ENCODE peak calls at places on chromosomes 12 and 14, in four cellular contexts. One of them, this sample, is unnamed.

GRCh38 chr14:54600685-54601084 is 33.8 kb downstream of the SAMD4A start:
- DNase-seq in AG10803: peak; percentile 80
- DNase-seq in A549: no peak
- DNase-seq in sigmoid colon: no peak
- DNase-seq in this sample: peak; percentile 84

GRCh38 chr14:72745991-72746980 is 147.6 kb downstream of the DPF3 start:
- DNase-seq in AG10803: peak; percentile 89
- DNase-seq in A549: no peak
- DNase-seq in sigmoid colon: no peak
- DNase-seq in this sample: peak; percentile 94

GRCh38 chr14:99568567-99569560 is 35.1 kb downstream of the CCDC85C start:
- DNase-seq in AG10803: peak; percentile 54
- DNase-seq in A549: no peak
- DNase-seq in sigmoid colon: peak; percentile 84
- DNase-seq in this sample: peak; percentile 43

GRCh38 chr12:109605599-109606228 is 32.1 kb downstream of the MVK start:
- DNase-seq in AG10803: no peak
- DNase-seq in A549: no peak
- DNase-seq in sigmoid colon: no peak
- DNase-seq in this sample: no peak

GRCh38 chr12:96434107-96434506 is 33.9 kb upstream of the CDK17 start:
- DNase-seq in AG10803: peak; percentile 93
- DNase-seq in A549: no peak
- DNase-seq in sigmoid colon: no peak
- DNase-seq in this sample: peak; percentile 76

GRCh38 chr12:27332407-27333310 is at the start of gene BMAL2:
- DNase-seq in AG10803: peak; percentile 26
- DNase-seq in A549: peak; percentile 64
- DNase-seq in sigmoid colon: no peak
- DNase-seq in this sample: peak; percentile 32

GRCh38 chr12:103839103-103839502 is 1.9 kb downstream of the NT5DC3 start:
- DNase-seq in AG10803: no peak
- DNase-seq in A549: no peak
- DNase-seq in sigmoid colon: no peak
- DNase-seq in this sample: peak; percentile 29

GRCh38 chr12:19138551-19139344 is 9.2 kb downstream of the PLEKHA5 start:
- DNase-seq in AG10803: no peak
- DNase-seq in A549: no peak
- DNase-seq in sigmoid colon: no peak
- DNase-seq in this sample: no peak

GRCh38 chr12:110224379-110225304 is 56.4 kb upstream of the ATP2A2 start:
- DNase-seq in AG10803: peak; percentile 91
- DNase-seq in A549: peak; percentile 71
- DNase-seq in sigmoid colon: peak; percentile 77
- DNase-seq in this sample: peak; percentile 94

GRCh38 chr12:95998611-95999300 is 2.6 kb upstream of the HAL start:
- DNase-seq in AG10803: peak; percentile 49
- DNase-seq in A549: peak; percentile 50
- DNase-seq in sigmoid colon: no peak
- DNase-seq in this sample: peak; percentile 69

GRCh38 chr12:122159879-122160278 is 14.1 kb downstream of the IL31 start:
- DNase-seq in AG10803: no peak
- DNase-seq in A549: no peak
- DNase-seq in sigmoid colon: no peak
- DNase-seq in this sample: no peak

GRCh38 chr12:107775093-107775721 is 703 bp downstream of the ASCL4 start:
- DNase-seq in AG10803: no peak
- DNase-seq in A549: no peak
- DNase-seq in sigmoid colon: no peak
- DNase-seq in this sample: no peak

GRCh38 chr12:39062266-39062996 is 157.0 kb upstream of the CPNE8 start:
- DNase-seq in AG10803: no peak
- DNase-seq in A549: no peak
- DNase-seq in sigmoid colon: no peak
- DNase-seq in this sample: no peak

GRCh38 chr14:65349100-65349499 is 63.4 kb upstream of the FUT8 start:
- DNase-seq in AG10803: no peak
- DNase-seq in A549: no peak
- DNase-seq in sigmoid colon: no peak
- DNase-seq in this sample: no peak

GRCh38 chr14:75578786-75579781 is 664 bp downstream of the FLVCR2 start:
- DNase-seq in AG10803: peak; percentile 24
- DNase-seq in A549: peak; percentile 35
- DNase-seq in sigmoid colon: peak; percentile 68
- DNase-seq in this sample: no peak

GRCh38 chr14:99282261-99283050 is 10.5 kb upstream of the BCL11B start:
- DNase-seq in AG10803: no peak
- DNase-seq in A549: no peak
- DNase-seq in sigmoid colon: no peak
- DNase-seq in this sample: no peak

GRCh38 chr12:122081108-122081696 is 2.6 kb downstream of the MLXIP start:
- DNase-seq in AG10803: peak; percentile 61
- DNase-seq in A549: no peak
- DNase-seq in sigmoid colon: no peak
- DNase-seq in this sample: peak; percentile 88

DNA sequence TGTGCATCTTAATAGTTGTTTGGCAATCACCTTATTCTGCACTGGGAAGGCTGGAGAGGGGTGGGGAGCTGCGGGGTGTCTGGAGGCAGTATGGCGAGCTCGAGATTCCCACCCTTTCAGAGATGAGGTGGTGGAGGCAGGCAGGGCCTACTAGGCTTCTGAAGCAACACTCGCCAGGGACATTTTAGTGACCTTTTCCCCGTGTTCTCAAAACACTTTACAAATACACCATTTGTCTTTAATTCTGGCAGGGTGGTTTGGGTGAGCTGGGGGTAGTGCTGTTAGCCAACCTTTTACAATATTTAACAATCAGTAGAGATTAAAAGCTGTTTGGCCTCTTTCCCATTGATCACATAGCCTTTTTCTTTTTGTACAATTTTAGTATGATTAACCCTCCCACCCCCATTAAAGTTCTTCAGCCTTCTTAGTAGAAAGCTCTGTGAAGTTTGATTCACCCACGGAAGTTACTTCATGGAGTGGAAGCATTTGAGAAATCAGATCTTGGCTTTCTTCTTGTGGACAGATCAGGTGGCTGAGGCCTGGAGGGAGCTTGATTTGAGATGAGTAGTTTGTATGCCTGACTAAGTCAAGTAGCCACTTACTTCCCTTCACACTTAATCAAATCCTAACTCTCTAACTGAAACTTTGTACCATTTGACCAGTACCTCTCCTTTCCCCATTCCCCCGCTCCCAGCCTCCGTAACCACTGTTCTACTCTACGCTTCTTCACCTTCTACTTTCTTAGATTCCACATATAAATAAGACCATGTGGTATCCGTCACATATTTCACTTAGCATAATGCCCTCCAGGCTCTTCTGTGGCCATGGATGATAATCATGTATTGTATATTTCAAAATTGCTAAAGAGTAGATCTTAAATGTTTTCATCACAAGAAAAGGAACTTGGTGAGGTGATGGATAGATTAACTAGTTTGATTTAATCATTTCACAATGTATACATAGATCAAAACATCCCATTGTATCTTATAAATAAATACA is 41.0 kb downstream of the TRAF3 start:
- DNase-seq in AG10803: peak; percentile 25
- DNase-seq in A549: no peak
- DNase-seq in sigmoid colon: no peak
- DNase-seq in this sample: peak; percentile 55
- H3K4me3 ChIP-seq in AG10803: no peak overlapping the region
- H3K4me3 ChIP-seq in A549: no peak overlapping the region
- H3K4me3 ChIP-seq in sigmoid colon: no peak overlapping the region
- H3K4me3 ChIP-seq in this sample: no peak overlapping the region

DNA sequence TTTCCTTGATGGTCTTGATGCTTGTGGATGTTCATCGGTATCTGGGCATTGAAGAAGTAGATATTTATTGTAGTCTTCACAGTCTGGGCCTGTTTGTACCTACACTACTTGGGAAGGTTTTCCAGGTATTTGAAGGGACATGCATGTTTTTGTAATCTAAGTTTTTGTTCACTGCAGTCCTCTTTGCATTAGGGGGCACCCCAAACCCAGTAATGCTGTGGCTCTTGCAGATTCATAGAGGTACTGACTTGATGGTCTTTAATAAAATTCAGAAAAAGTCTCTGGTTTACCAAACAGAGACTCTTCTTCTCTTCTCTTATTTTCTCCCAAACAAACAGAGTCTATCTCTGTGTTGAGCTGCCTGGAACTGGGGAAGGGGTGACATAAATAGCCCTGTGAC is 150.9 kb upstream of the SLC16A7 start:
- DNase-seq in AG10803: peak; percentile 25
- DNase-seq in A549: no peak
- DNase-seq in sigmoid colon: no peak
- DNase-seq in this sample: peak; percentile 58
- TF ChIP-seq CTCF in AG10803: peak; percentile 41
- TF ChIP-seq CTCF in A549: no peak
- TF ChIP-seq CTCF in sigmoid colon: no peak
- TF ChIP-seq CTCF in this sample: peak; percentile 52

GRCh38 chr12:66590276-66590675 is 88.6 kb downstream of the GRIP1 start:
- DNase-seq in AG10803: no peak
- DNase-seq in A549: no peak
- DNase-seq in sigmoid colon: no peak
- DNase-seq in this sample: no peak

GRCh38 chr12:66584673-66585072 is 94.2 kb downstream of the GRIP1 start:
- DNase-seq in AG10803: no peak
- DNase-seq in A549: no peak
- DNase-seq in sigmoid colon: no peak
- DNase-seq in this sample: no peak

GRCh38 chr12:66587912-66588311 is 91.0 kb downstream of the GRIP1 start:
- DNase-seq in AG10803: no peak
- DNase-seq in A549: no peak
- DNase-seq in sigmoid colon: no peak
- DNase-seq in this sample: no peak

GRCh38 chr12:66594688-66595087 is 84.2 kb downstream of the GRIP1 start:
- DNase-seq in AG10803: peak; percentile 8
- DNase-seq in A549: no peak
- DNase-seq in sigmoid colon: no peak
- DNase-seq in this sample: no peak

DNA sequence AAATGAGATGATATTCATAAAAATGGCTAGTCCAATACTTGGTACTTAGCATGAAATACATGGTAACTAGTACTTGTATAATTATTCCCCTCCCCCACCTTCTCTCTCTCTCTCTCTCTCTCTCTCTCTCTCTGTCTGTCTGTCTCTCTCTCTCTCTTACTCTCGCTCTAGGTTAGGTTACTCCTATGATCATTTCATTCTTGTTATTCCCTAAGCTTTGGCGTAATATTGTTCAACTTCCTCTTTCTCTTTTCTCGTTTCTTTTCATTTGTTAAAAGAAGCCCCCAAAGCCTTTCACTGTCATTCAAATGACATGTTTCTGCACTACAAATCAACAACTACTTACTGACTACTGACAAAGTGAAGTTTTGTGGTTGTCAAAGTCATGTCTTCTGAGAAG is 89.8 kb downstream of the GRIP1 start:
- DNase-seq in AG10803: no peak
- DNase-seq in A549: no peak
- DNase-seq in sigmoid colon: no peak
- DNase-seq in this sample: no peak
- H3K4me3 ChIP-seq in AG10803: no peak overlapping the region
- H3K4me3 ChIP-seq in A549: no peak overlapping the region
- H3K4me3 ChIP-seq in sigmoid colon: no peak overlapping the region
- H3K4me3 ChIP-seq in this sample: no peak overlapping the region

GRCh38 chr14:85536835-85537195 is 6.9 kb downstream of the FLRT2 start:
- DNase-seq in AG10803: peak; percentile 43
- DNase-seq in A549: no peak
- DNase-seq in sigmoid colon: no peak
- DNase-seq in this sample: peak; percentile 73

GRCh38 chr14:85535316-85535715 is 5.4 kb downstream of the FLRT2 start:
- DNase-seq in AG10803: no peak
- DNase-seq in A549: no peak
- DNase-seq in sigmoid colon: no peak
- DNase-seq in this sample: no peak

GRCh38 chr14:85537526-85537925 is 7.6 kb downstream of the FLRT2 start:
- DNase-seq in AG10803: no peak
- DNase-seq in A549: no peak
- DNase-seq in sigmoid colon: no peak
- DNase-seq in this sample: no peak

GRCh38 chr14:85534914-85535313 is 5.0 kb downstream of the FLRT2 start:
- DNase-seq in AG10803: no peak
- DNase-seq in A549: no peak
- DNase-seq in sigmoid colon: no peak
- DNase-seq in this sample: no peak

DNA sequence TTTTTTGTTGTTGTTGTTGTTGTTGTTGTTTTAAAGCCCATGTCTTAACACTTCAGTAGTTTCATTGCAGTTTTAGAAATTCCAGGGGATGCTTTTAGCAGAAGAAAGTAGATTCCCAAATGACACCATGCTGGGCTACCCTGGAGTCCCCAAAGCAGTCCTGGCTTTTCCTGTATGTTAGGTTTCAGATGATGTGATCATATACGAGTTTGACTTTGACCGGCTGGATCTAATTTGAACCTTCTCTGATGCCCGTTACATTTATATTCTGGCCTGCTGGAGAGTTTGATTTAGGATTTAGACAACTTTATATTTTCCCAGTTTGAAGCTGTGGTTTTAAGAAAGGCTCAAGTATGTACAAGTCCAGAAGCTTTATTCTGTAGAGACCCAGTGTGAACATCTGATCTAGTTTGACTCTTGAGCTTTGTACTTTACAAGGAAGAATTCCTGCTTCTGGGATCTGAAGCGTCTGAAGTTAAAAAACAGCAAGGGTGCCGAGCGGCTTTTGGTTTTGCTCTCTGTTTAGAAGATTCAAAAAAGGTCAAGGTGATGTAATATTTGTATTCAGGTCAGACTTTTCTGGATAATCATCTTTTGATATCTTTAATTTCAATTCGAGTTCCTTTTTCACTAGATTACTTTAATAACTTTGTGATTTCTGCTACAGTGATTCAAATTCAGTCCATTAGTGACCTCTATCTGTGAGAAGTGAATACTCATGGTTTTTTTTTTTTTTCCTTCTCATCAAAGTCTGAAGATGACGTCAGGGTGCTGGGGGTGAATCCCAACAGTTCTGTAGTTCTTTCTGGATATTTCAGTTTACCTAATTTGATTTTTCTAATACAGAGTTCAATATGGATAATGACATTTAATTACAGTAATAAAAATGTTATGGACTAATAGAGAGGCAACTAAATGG is 6.2 kb downstream of the FLRT2 start:
- DNase-seq in AG10803: peak; percentile 66
- DNase-seq in A549: peak; percentile 53
- DNase-seq in sigmoid colon: no peak
- DNase-seq in this sample: peak; percentile 79
- TF ChIP-seq CTCF in AG10803: peak; percentile 68
- TF ChIP-seq CTCF in A549: peak; percentile 66
- TF ChIP-seq CTCF in sigmoid colon: no peak
- TF ChIP-seq CTCF in this sample: peak; percentile 35

GRCh38 chr14:103104389-103104653 is 9.8 kb downstream of the EXOC3L4 start:
- DNase-seq in AG10803: no peak
- DNase-seq in A549: no peak
- DNase-seq in sigmoid colon: no peak
- DNase-seq in this sample: no peak
- H3K4me3 ChIP-seq in AG10803: no peak overlapping the region
- H3K4me3 ChIP-seq in A549: peak overlapping the region; percentile 42
- H3K4me3 ChIP-seq in sigmoid colon: no peak overlapping the region
- H3K4me3 ChIP-seq in this sample: no peak overlapping the region

This sample was measured in fibroblast of the aortic adventitia.